ENCODE peak calls at places on chromosomes 2 and 18, in ten cellular contexts. I is sigmoid colon, R is GM12878, Z is K562, G is transverse colon, X is HepG2, N is SK-N-SH, D is upper lobe of left lung, S is A549, F is ovary. W is an unnamed sample.

GRCh38 chr2:170928036-170928823 is 823 bp upstream of the GORASP2 start:
- DNase-seq in I (no peak), R (no peak), Z (peak), G (no peak), X (peak), N (no peak), D (no peak), S (peak), F (peak), W (no peak)

GRCh38 chr2:10876963-10877362 is 34.8 kb upstream of the KCNF1 start:
- DNase-seq in I (no peak), R (no peak), Z (no peak), G (peak), X (no peak), N (no peak), D (no peak), S (no peak), F (no peak), W (no peak)

GRCh38 chr2:238358763-238359162 is 38.4 kb downstream of the TRAF3IP1 start:
- DNase-seq in I (no peak), R (no peak), Z (no peak), G (no peak), X (no peak), N (no peak), D (no peak), S (no peak), F (no peak), W (no peak)

GRCh38 chr2:117693166-117693565 is 121.3 kb upstream of the DDX18 start:
- DNase-seq in I (no peak), R (no peak), Z (no peak), G (no peak), X (no peak), N (peak), D (no peak), S (no peak), F (no peak), W (no peak)

GRCh38 chr2:42513252-42513918 is 19.6 kb upstream of the KCNG3 start:
- DNase-seq in I (no peak), R (no peak), Z (peak), G (peak), X (peak), N (peak), D (no peak), S (peak), F (no peak), W (no peak)

GRCh38 chr18:6333981-6334380 is 80.7 kb downstream of the L3MBTL4 start:
- DNase-seq in I (no peak), R (no peak), Z (no peak), G (no peak), X (peak), N (no peak), D (no peak), S (no peak), F (no peak), W (no peak)

GRCh38 chr2:129754431-129754830 is 225.0 kb upstream of the RAB6C start:
- DNase-seq in I (no peak), R (no peak), Z (no peak), G (no peak), X (no peak), N (no peak), D (no peak), S (no peak), F (no peak), W (no peak)

GRCh38 chr2:64675860-64676259 is 22.1 kb upstream of the SERTAD2 start:
- DNase-seq in I (no peak), R (no peak), Z (peak), G (no peak), X (peak), N (no peak), D (no peak), S (peak), F (no peak), W (no peak)

GRCh38 chr2:112465373-112465772 is 16.6 kb upstream of the TTL start:
- DNase-seq in I (no peak), R (no peak), Z (peak), G (no peak), X (peak), N (peak), D (no peak), S (peak), F (no peak), W (no peak)

GRCh38 chr2:226600184-226600583 is 199.4 kb downstream of the IRS1 start:
- DNase-seq in I (no peak), R (no peak), Z (no peak), G (no peak), X (peak), N (no peak), D (no peak), S (no peak), F (no peak), W (no peak)

GRCh38 chr2:18546586-18546985 is 13.9 kb downstream of the RDH14 start:
- DNase-seq in I (no peak), R (no peak), Z (no peak), G (no peak), X (peak), N (no peak), D (no peak), S (no peak), F (no peak), W (no peak)

GRCh38 chr2:223528036-223528435 is 74.1 kb downstream of the SCG2 start:
- DNase-seq in I (no peak), R (no peak), Z (no peak), G (no peak), X (no peak), N (no peak), D (no peak), S (no peak), F (no peak), W (no peak)

GRCh38 chr18:72867721-72868665 is at the start of gene NETO1:
- DNase-seq in I (no peak), R (no peak), Z (no peak), G (no peak), X (no peak), N (peak), D (no peak), S (no peak), F (no peak), W (no peak)

GRCh38 chr18:46110406-46110805 is 6.2 kb downstream of the HAUS1 start:
- DNase-seq in I (no peak), R (no peak), Z (no peak), G (no peak), X (no peak), N (no peak), D (no peak), S (no peak), F (no peak), W (no peak)
- TF ChIP-seq EP300 in I (no peak), R (no peak), Z (no peak), G (no peak), X (no peak), N (no peak), D (no peak), S (no peak), F (no peak), W (no peak)

GRCh38 chr2:158184001-158184400 is 82.3 kb downstream of the UPP2 start:
- DNase-seq in I (no peak), R (no peak), Z (no peak), G (no peak), X (no peak), N (no peak), D (no peak), S (no peak), F (no peak), W (no peak)
- TF ChIP-seq EP300 in I (no peak), R (no peak), Z (no peak), G (no peak), X (no peak), N (no peak), D (no peak), S (no peak), F (no peak), W (no peak)

GRCh38 chr18:37577051-37577611 is 11.5 kb upstream of the CELF4 start:
- DNase-seq in I (no peak), R (no peak), Z (no peak), G (no peak), X (no peak), N (no peak), D (no peak), S (no peak), F (no peak), W (no peak)
- TF ChIP-seq EP300 in I (no peak), R (no peak), Z (no peak), G (no peak), X (no peak), N (no peak), D (no peak), S (no peak), F (no peak), W (no peak)

DNA sequence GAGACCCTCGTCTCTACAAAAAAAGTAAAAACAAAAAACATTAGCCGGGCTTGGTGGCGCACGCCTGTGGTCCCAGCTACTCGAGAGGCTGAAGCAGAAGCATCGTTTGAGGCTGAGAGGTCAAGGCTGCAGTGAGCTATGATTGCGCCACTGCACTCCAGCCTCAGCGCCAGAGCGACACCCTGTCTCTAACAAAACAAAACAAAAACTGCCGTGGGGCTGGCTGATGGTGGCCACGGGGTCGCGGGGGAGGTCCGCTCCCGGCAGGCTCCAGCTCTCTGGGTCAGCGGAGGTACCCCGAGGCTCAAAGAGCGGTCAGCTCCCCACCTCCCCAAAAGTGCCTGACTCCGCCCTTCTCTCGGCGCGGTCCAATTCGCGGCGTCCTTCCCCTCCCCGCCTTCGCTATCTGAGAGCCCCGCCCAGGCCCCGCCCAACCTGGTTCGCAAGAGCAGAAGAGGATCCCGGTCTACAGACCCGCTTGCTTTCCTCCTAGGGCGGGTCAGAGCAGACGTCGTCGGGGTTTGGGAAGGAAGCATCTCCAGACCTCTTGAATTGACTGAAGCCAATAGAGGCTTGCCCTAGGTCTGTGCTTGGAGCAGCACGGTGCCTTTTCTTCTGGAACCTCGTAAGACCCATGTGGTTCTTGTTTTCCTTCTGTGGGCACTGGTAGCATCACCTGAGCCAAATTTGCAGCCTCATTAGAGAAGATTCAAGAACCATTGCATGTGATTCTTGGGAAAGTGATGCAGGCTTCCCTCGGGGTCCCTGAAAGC is 7.8 kb downstream of the RAX start:
- DNase-seq in I (no peak), R (no peak), Z (peak), G (no peak), X (no peak), N (peak), D (no peak), S (peak), F (no peak), W (no peak)
- TF ChIP-seq EP300 in I (no peak), R (no peak), Z (no peak), G (no peak), X (no peak), N (no peak), D (no peak), S (no peak), F (no peak), W (no peak)

GRCh38 chr2:135798762-135799161 is 38.2 kb downstream of the LCT start:
- DNase-seq in I (no peak), R (no peak), Z (no peak), G (no peak), X (no peak), N (no peak), D (no peak), S (peak), F (no peak), W (no peak)
- TF ChIP-seq EP300 in I (no peak), R (no peak), Z (no peak), G (no peak), X (no peak), N (no peak), D (no peak), S (no peak), F (no peak), W (no peak)

GRCh38 chr18:50571606-50572005 is 11.7 kb downstream of the MAPK4 start:
- DNase-seq in I (no peak), R (no peak), Z (no peak), G (no peak), X (no peak), N (no peak), D (no peak), S (no peak), F (no peak), W (no peak)
- TF ChIP-seq EP300 in I (no peak), R (no peak), Z (no peak), G (no peak), X (no peak), N (no peak), D (no peak), S (no peak), F (no peak), W (no peak)

DNA sequence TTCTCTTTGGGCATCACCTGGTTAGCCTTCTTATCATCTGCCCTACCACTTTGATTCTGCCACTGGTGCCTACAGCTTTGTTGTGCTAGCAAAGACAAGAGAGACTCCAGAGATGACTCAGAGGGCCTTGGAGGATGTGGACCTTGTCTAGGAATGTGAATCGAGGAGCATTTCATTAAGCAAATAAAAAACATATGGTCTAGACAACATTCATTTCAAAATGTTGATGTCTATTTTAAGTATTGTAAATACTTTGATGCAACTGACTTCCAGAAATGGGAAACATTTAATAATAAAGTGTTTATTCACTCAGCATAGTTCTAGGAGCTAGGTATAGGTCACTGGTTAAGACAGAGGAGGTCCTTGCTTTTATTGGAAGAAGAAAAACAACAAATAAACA is 195.5 kb downstream of the CDCA7 start:
- DNase-seq in I (no peak), R (no peak), Z (no peak), G (no peak), X (no peak), N (no peak), D (no peak), S (peak), F (no peak), W (no peak)
- TF ChIP-seq EP300 in I (no peak), R (no peak), Z (no peak), G (no peak), X (no peak), N (peak), D (no peak), S (no peak), F (no peak), W (no peak)

GRCh38 chr2:181123798-181124217 is 143.4 kb downstream of the UBE2E3 start:
- DNase-seq in I (no peak), R (peak), Z (no peak), G (peak), X (no peak), N (no peak), D (peak), S (no peak), F (no peak), W (no peak)
- TF ChIP-seq EP300 in I (no peak), R (peak), Z (no peak), G (no peak), X (no peak), N (no peak), D (no peak), S (no peak), F (no peak), W (no peak)

GRCh38 chr2:234841321-234842015 is 110.3 kb upstream of the SH3BP4 start:
- DNase-seq in I (no peak), R (no peak), Z (no peak), G (no peak), X (no peak), N (no peak), D (no peak), S (no peak), F (no peak), W (no peak)

GRCh38 chr2:234843411-234843810 is 108.4 kb upstream of the SH3BP4 start:
- DNase-seq in I (no peak), R (no peak), Z (no peak), G (no peak), X (peak), N (no peak), D (no peak), S (no peak), F (no peak), W (no peak)

GRCh38 chr2:234842753-234843152 is 109.1 kb upstream of the SH3BP4 start:
- DNase-seq in I (no peak), R (no peak), Z (no peak), G (no peak), X (no peak), N (no peak), D (no peak), S (no peak), F (no peak), W (no peak)

GRCh38 chr2:234839285-234839684 is 112.5 kb upstream of the SH3BP4 start:
- DNase-seq in I (no peak), R (no peak), Z (no peak), G (no peak), X (peak), N (no peak), D (no peak), S (peak), F (no peak), W (no peak)

GRCh38 chr2:234840336-234840735 is 111.5 kb upstream of the SH3BP4 start:
- DNase-seq in I (no peak), R (no peak), Z (no peak), G (peak), X (peak), N (no peak), D (no peak), S (peak), F (peak), W (no peak)
- TF ChIP-seq EP300 in I (no peak), R (no peak), Z (no peak), G (no peak), X (peak), N (peak), D (no peak), S (peak), F (no peak), W (no peak)

W was measured in tibial nerve.